ENCODE peak calls at places on chromosomes 13 and 19, in five cellular contexts. U, N, L, F and Q are unnamed samples.

GRCh38 chr19:27748551-27749152 is 1464.3 kb downstream of the UQCRFS1 start:
- DNase-seq in U (no peak), N (no peak), L (no peak), F (no peak), Q (no peak)

GRCh38 chr13:73819711-73820110 is 314.5 kb downstream of the KLF12 start:
- DNase-seq in U (no peak), N (no peak), L (no peak), F (no peak), Q (no peak)

GRCh38 chr13:32023096-32023495 is 8.5 kb upstream of the FRY start:
- DNase-seq in U (no peak), N (no peak), L (no peak), F (no peak), Q (no peak)

GRCh38 chr13:40063743-40064142 is 408.3 kb downstream of the COG6 start:
- DNase-seq in U (no peak), N (peak), L (no peak), F (no peak), Q (no peak)

GRCh38 chr19:38433268-38433733 is at the start of gene RYR1:
- DNase-seq in U (peak), N (no peak), L (no peak), F (peak), Q (peak)

GRCh38 chr13:91574756-91575155 is 176.3 kb downstream of the GPC5 start:
- DNase-seq in U (no peak), N (no peak), L (no peak), F (no peak), Q (no peak)

GRCh38 chr19:3565177-3565576 is 7.6 kb upstream of the HMG20B start:
- DNase-seq in U (peak), N (peak), L (no peak), F (peak), Q (no peak)

GRCh38 chr13:67416047-67416925 is 186.2 kb upstream of the PCDH9 start:
- DNase-seq in U (no peak), N (peak), L (peak), F (peak), Q (peak)

GRCh38 chr19:15576526-15577156 is 38.4 kb upstream of the CYP4F8 start:
- DNase-seq in U (no peak), N (no peak), L (no peak), F (no peak), Q (no peak)

GRCh38 chr13:33862006-33862405 is 44.1 kb downstream of the RFC3 start:
- DNase-seq in U (no peak), N (no peak), L (no peak), F (no peak), Q (no peak)

GRCh38 chr19:16519230-16519687 is 23.0 kb downstream of the CHERP start:
- DNase-seq in U (no peak), N (no peak), L (no peak), F (no peak), Q (no peak)

GRCh38 chr19:42989851-42990250 is 36.4 kb downstream of the PSG11 start:
- DNase-seq in U (no peak), N (no peak), L (no peak), F (no peak), Q (no peak)

GRCh38 chr19:39341122-39341719 is 1.0 kb upstream of the SAMD4B start:
- DNase-seq in U (no peak), N (no peak), L (no peak), F (no peak), Q (peak)

GRCh38 chr19:41518141-41518540 is 57.8 kb upstream of the CEACAM21 start:
- DNase-seq in U (no peak), N (no peak), L (no peak), F (no peak), Q (no peak)

GRCh38 chr13:33677215-33677614 is 140.7 kb upstream of the RFC3 start:
- DNase-seq in U (no peak), N (no peak), L (no peak), F (no peak), Q (no peak)

GRCh38 chr19:7641288-7642276 is 4.7 kb downstream of the STXBP2 start:
- DNase-seq in U (no peak), N (no peak), L (no peak), F (no peak), Q (no peak)

GRCh38 chr13:60583196-60583908 is 186.3 kb downstream of the TDRD3 start:
- DNase-seq in U (no peak), N (peak), L (no peak), F (no peak), Q (peak)

GRCh38 chr19:3370214-3370720 is 3.9 kb downstream of the NFIC start:
- DNase-seq in U (no peak), N (no peak), L (no peak), F (no peak), Q (no peak)

GRCh38 chr19:40588110-40588854 is 11.6 kb downstream of the SHKBP1 start:
- DNase-seq in U (peak), N (no peak), L (no peak), F (no peak), Q (no peak)

GRCh38 chr19:35347171-35347929 is at the start of gene FFAR1:
- DNase-seq in U (no peak), N (no peak), L (no peak), F (no peak), Q (no peak)

GRCh38 chr19:2722541-2723344 is 1.6 kb upstream of the DIRAS1 start:
- DNase-seq in U (no peak), N (no peak), L (no peak), F (peak), Q (peak)

GRCh38 chr19:38173324-38174041 is 50.5 kb downstream of the DPF1 start:
- DNase-seq in U (no peak), N (no peak), L (no peak), F (no peak), Q (no peak)

GRCh38 chr13:107847406-107847805 is 367.9 kb downstream of the LIG4 start:
- DNase-seq in U (no peak), N (no peak), L (no peak), F (no peak), Q (no peak)

GRCh38 chr19:41323430-41324125 is 13.6 kb downstream of the CCDC97 start:
- DNase-seq in U (no peak), N (peak), L (no peak), F (peak), Q (peak)

GRCh38 chr13:27370305-27370853 is 54.0 kb upstream of the GTF3A start:
- DNase-seq in U (no peak), N (no peak), L (no peak), F (no peak), Q (no peak)

GRCh38 chr13:75636339-75637095 is 387 bp downstream of the LMO7 start:
- DNase-seq in U (no peak), N (peak), L (no peak), F (no peak), Q (peak)

GRCh38 chr13:73810647-73811046 is 323.6 kb downstream of the KLF12 start:
- DNase-seq in U (no peak), N (no peak), L (no peak), F (no peak), Q (no peak)

GRCh38 chr19:4600893-4601292 is 38.4 kb upstream of the TNFAIP8L1 start:
- DNase-seq in U (no peak), N (no peak), L (no peak), F (no peak), Q (no peak)

GRCh38 chr13:99871249-99871898 is 100.2 kb downstream of the ZIC5 start:
- DNase-seq in U (no peak), N (no peak), L (no peak), F (no peak), Q (no peak)

GRCh38 chr19:36093687-36094086 is 17.3 kb upstream of the OVOL3 start:
- DNase-seq in U (no peak), N (no peak), L (no peak), F (no peak), Q (no peak)

GRCh38 chr19:38682872-38683392 is 35.5 kb downstream of the ACTN4 start:
- DNase-seq in U (no peak), N (no peak), L (no peak), F (no peak), Q (no peak)

GRCh38 chr19:19139876-19140229 is 1.6 kb upstream of the TMEM161A start:
- DNase-seq in U (no peak), N (no peak), L (no peak), F (no peak), Q (no peak)
- TF ChIP-seq CTCF in U (no peak), N (no peak), L (peak), F (no peak), Q (no peak)

DNA sequence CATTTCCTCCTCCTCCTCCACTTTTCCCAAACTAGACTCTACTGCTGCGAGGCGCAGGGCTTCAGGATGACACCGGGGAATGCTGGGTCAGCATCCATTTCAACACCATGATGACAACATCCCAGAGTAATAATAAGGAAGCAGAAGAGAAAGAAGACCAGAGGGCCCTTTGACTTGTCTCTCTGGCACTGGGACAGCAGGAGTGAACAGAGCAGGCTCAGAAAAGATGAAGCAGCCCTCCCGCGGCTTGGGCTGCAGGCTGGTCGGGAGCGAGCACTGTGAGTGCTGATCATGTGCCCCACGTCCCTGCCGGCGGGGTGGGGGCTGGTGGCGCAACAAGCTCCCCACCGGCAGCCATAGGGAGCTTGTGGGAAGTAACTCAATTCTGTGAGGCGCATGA is 30.5 kb downstream of the RANBP3 start:
- DNase-seq in U (no peak), N (no peak), L (no peak), F (no peak), Q (peak)
- H3K4me3 ChIP-seq in U (no peak), N (no peak), L (no peak), F (no peak), Q (no peak)

GRCh38 chr13:112616586-112617381 is 28.8 kb upstream of the TUBGCP3 start:
- DNase-seq in U (peak), N (peak), L (peak), F (peak), Q (peak)
- TF ChIP-seq REST in U (no peak), N (no peak), L (no peak), F (no peak), Q (no peak)

GRCh38 chr19:13152854-13153626 is 2.8 kb downstream of the IER2 start:
- DNase-seq in U (peak), N (peak), L (no peak), F (peak), Q (peak)

GRCh38 chr19:13154241-13154778 is 4.1 kb downstream of the IER2 start:
- DNase-seq in U (no peak), N (peak), L (no peak), F (no peak), Q (peak)

GRCh38 chr19:13153627-13154240 is 3.5 kb downstream of the IER2 start:
- DNase-seq in U (no peak), N (no peak), L (no peak), F (no peak), Q (no peak)

GRCh38 chr19:13155472-13156284 is 5.5 kb downstream of the IER2 start:
- DNase-seq in U (no peak), N (peak), L (no peak), F (no peak), Q (peak)

GRCh38 chr19:13154911-13155471 is 4.8 kb downstream of the IER2 start:
- DNase-seq in U (peak), N (peak), L (no peak), F (no peak), Q (peak)
- TF ChIP-seq CTCF in U (no peak), N (peak), L (no peak), F (peak), Q (peak)

DNA sequence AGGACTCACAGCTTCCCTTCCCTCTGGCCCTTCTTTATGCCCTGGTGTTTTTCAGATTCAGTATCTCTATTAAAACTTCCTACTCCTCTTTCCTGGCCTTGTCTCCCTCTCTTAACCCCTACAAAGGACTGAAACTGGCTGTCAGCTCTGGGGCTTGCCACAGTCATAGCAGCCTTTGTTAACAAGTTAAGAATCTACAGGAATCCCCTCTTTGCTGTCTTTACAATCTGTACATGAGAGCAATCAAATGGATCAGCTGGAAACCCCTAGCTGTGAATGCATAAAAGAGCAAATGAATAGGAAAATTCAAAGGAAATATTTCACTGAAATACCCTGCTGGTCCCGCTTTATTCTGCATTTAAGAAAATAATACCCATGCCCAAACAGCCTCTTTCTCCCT is 192.4 kb downstream of the MZT1 start:
- DNase-seq in U (no peak), N (no peak), L (no peak), F (no peak), Q (no peak)
- H3K4me3 ChIP-seq in U (no peak), N (no peak), L (no peak), F (no peak), Q (no peak)

DNA sequence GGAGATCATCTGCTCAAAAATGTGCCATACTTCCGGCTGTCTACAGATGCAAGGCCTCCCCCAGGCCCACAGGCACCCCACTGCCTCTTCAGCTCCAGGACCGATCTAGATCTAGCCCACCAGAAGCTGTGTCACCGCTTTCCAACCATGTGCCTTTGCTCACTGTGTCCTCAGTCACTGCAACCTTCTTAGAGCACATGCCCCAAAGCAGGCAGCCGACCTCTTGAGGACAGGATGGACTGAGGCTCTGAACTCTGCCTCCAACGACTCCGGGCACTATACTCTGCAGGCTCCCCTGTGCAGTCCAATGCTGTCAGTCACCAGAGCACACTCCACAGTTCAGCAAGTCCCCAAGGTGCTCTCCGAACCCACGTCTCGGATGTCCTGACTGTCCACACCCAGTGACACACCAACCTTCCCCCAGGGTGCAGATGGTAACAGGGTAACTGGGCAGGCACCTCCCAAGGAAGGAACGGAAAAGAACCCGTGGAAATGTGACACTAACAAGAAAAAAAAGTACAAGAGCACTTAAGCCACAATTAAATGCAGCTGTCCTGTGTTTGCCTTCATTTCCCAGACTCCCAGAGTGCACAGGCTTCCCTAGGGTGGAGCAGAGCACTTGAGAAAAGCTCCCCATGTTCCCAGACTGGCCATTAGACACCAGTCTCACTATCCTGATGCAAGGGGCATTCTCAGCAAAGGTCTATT is 4.8 kb downstream of the STK24 start:
- DNase-seq in U (no peak), N (peak), L (no peak), F (no peak), Q (no peak)
- TF ChIP-seq REST in U (no peak), N (no peak), L (no peak), F (no peak), Q (no peak)

GRCh38 chr19:45919678-45920077 is 5.1 kb upstream of the NANOS2 start:
- DNase-seq in U (no peak), N (no peak), L (no peak), F (no peak), Q (no peak)

GRCh38 chr19:45918721-45919120 is 4.1 kb upstream of the NANOS2 start:
- DNase-seq in U (no peak), N (no peak), L (no peak), F (no peak), Q (no peak)

GRCh38 chr19:45924891-45925447 is 10.4 kb upstream of the NANOS2 start:
- DNase-seq in U (peak), N (no peak), L (no peak), F (no peak), Q (no peak)

GRCh38 chr19:45920458-45920857 is 5.9 kb upstream of the NANOS2 start:
- DNase-seq in U (no peak), N (no peak), L (no peak), F (no peak), Q (no peak)

GRCh38 chr19:45922281-45922680 is 7.7 kb upstream of the NANOS2 start:
- DNase-seq in U (peak), N (peak), L (no peak), F (peak), Q (no peak)
- TF ChIP-seq CTCF in U (no peak), N (peak), L (no peak), F (no peak), Q (no peak)